ENCODE peak calls at places on chromosomes 12 and 14, in five cellular contexts. W, Y, K, O and X are unnamed samples.

GRCh38 chr12:119071176-119071575 is 89.8 kb downstream of the SRRM4 start:
- DNase-seq in W (no peak), Y (no peak), K (no peak), O (no peak), X (no peak)

GRCh38 chr12:41485203-41485602 is 297.1 kb downstream of the PDZRN4 start:
- DNase-seq in Y (no peak), W (no peak), O (no peak), K (no peak), X (no peak)

GRCh38 chr12:13000616-13000934 is 510 bp upstream of the HEBP1 start:
- DNase-seq in O (no peak), K (peak), Y (peak), W (peak), X (no peak)

GRCh38 chr14:90491221-90491867 is 94.5 kb downstream of the CALM1 start:
- DNase-seq in O (no peak), Y (peak), W (no peak), K (no peak), X (no peak)

GRCh38 chr12:69105101-69105613 is 134.2 kb upstream of the CPSF6 start:
- DNase-seq in W (peak), K (no peak), O (no peak), Y (no peak), X (no peak)

GRCh38 chr12:4736048-4736447 is 15.8 kb downstream of the GALNT8 start:
- DNase-seq in K (no peak), W (no peak), Y (no peak), O (no peak), X (no peak)

GRCh38 chr12:52528641-52529143 is 8.5 kb upstream of the KRT5 start:
- DNase-seq in Y (no peak), K (no peak), W (no peak), O (no peak), X (no peak)

GRCh38 chr12:115118177-115118724 is 434.3 kb upstream of the TBX3 start:
- DNase-seq in Y (no peak), W (no peak), K (no peak), O (no peak), X (no peak)

GRCh38 chr14:31196839-31197477 is 10.6 kb downstream of the HECTD1 start:
- DNase-seq in W (no peak), K (no peak), Y (no peak), O (no peak), X (no peak)

GRCh38 chr14:104460920-104461651 is 118.5 kb upstream of the C14orf180 start:
- DNase-seq in O (no peak), K (peak), W (peak), Y (peak), X (no peak)

GRCh38 chr12:109153711-109154434 is 37.5 kb downstream of the ACACB start:
- DNase-seq in W (peak), K (peak), Y (no peak), O (peak), X (no peak)

GRCh38 chr12:48857278-48857994 is 5.5 kb upstream of the DDX23 start:
- DNase-seq in Y (no peak), K (no peak), O (no peak), W (no peak), X (peak)

GRCh38 chr12:48977290-48978281 is 536 bp upstream of the WNT1 start:
- DNase-seq in Y (peak), W (peak), O (peak), K (peak), X (peak)

GRCh38 chr12:75528272-75528671 is 16.9 kb upstream of the KRR1 start:
- DNase-seq in O (no peak), W (no peak), K (no peak), Y (no peak), X (no peak)

GRCh38 chr12:108839011-108839889 is 18.1 kb downstream of the SSH1 start:
- DNase-seq in O (no peak), W (no peak), Y (peak), K (no peak), X (no peak)

GRCh38 chr14:50025776-50026175 is 90.6 kb downstream of the VCPKMT start:
- DNase-seq in K (no peak), Y (no peak), W (no peak), O (no peak), X (no peak)

GRCh38 chr12:110893956-110894355 is 26.4 kb downstream of the MYL2 start:
- DNase-seq in W (no peak), Y (no peak), O (no peak), K (no peak), X (no peak)

GRCh38 chr12:27696864-27697564 is 767 bp downstream of the REP15 start:
- DNase-seq in K (no peak), O (no peak), Y (no peak), W (no peak), X (no peak)

GRCh38 chr14:53010193-53010592 is 59.3 kb upstream of the FERMT2 start:
- DNase-seq in K (no peak), W (no peak), O (no peak), Y (no peak), X (no peak)

GRCh38 chr12:14810953-14811483 is 3.0 kb downstream of the SMCO3 start:
- DNase-seq in Y (peak), W (peak), O (peak), K (peak), X (peak)

GRCh38 chr12:52145941-52146821 is 45.6 kb downstream of the KRT80 start:
- DNase-seq in W (no peak), K (no peak), Y (no peak), O (no peak), X (no peak)

GRCh38 chr14:79467837-79468236 is 743.5 kb downstream of the DIO2 start:
- DNase-seq in O (no peak), Y (no peak), W (no peak), K (no peak), X (no peak)

GRCh38 chr12:25186788-25187397 is 8.1 kb downstream of the DNAI7 start:
- DNase-seq in Y (no peak), O (peak), K (no peak), W (no peak), X (no peak)

GRCh38 chr14:95250126-95250824 is 69.4 kb downstream of the CLMN start:
- DNase-seq in O (no peak), K (no peak), Y (no peak), W (no peak), X (peak)

GRCh38 chr14:57209561-57209960 is 59.1 kb downstream of the EXOC5 start:
- DNase-seq in Y (peak), W (no peak), O (no peak), K (no peak), X (no peak)

GRCh38 chr14:93759781-93760307 is 28.4 kb downstream of the PRIMA1 start:
- DNase-seq in W (no peak), K (no peak), Y (no peak), O (no peak), X (no peak)

GRCh38 chr12:49903700-49904423 is at the start of gene FAIM2:
- DNase-seq in O (no peak), W (peak), Y (peak), K (peak), X (no peak)

GRCh38 chr12:9084417-9084816 is 31.3 kb downstream of the A2M start:
- DNase-seq in K (no peak), O (no peak), Y (no peak), W (no peak), X (no peak)

GRCh38 chr14:105312973-105313372 is 1.6 kb upstream of the PACS2 start:
- DNase-seq in W (no peak), O (no peak), Y (no peak), K (no peak), X (no peak)

GRCh38 chr12:5232826-5233500 is 189.3 kb downstream of the KCNA5 start:
- DNase-seq in W (no peak), K (no peak), Y (no peak), O (no peak), X (no peak)

GRCh38 chr12:108630481-108631207 is 3.0 kb downstream of the SELPLG start:
- DNase-seq in O (no peak), W (no peak), Y (peak), K (no peak), X (peak)

GRCh38 chr14:41785696-41786095 is 179.0 kb downstream of the LRFN5 start:
- DNase-seq in O (no peak), K (peak), Y (no peak), W (peak), X (no peak)

GRCh38 chr14:104795781-104796681 is 483 bp upstream of the AKT1 start:
- DNase-seq in O (peak), K (peak), W (no peak), Y (peak), X (peak)

GRCh38 chr12:123044351-123044750 is 63.9 kb downstream of the ARL6IP4 start:
- DNase-seq in W (no peak), O (no peak), Y (no peak), K (no peak), X (no peak)
- H3K27ac ChIP-seq in W (no peak), O (no peak), Y (peak), K (no peak), X (no peak)

GRCh38 chr12:62196146-62196545 is 64.1 kb upstream of the USP15 start:
- DNase-seq in Y (no peak), K (no peak), W (no peak), O (no peak), X (peak)

GRCh38 chr12:62194031-62194430 is 66.2 kb upstream of the USP15 start:
- DNase-seq in W (no peak), Y (no peak), K (no peak), O (no peak), X (no peak)

GRCh38 chr12:62192486-62193250 is 67.5 kb upstream of the USP15 start:
- DNase-seq in W (peak), O (peak), K (peak), Y (peak), X (peak)

GRCh38 chr12:62191747-62192485 is 68.3 kb upstream of the USP15 start:
- DNase-seq in O (no peak), Y (peak), W (peak), K (peak), X (no peak)

GRCh38 chr12:62194616-62195015 is 65.6 kb upstream of the USP15 start:
- DNase-seq in O (no peak), K (no peak), Y (peak), W (no peak), X (no peak)
- TF ChIP-seq EZH2phosphoT487 in O (no peak), K (no peak), Y (no peak), W (no peak), X (no peak)

GRCh38 chr12:130213249-130213648 is 51.0 kb downstream of the FZD10 start:
- DNase-seq in W (no peak), K (no peak), Y (no peak), O (no peak), X (no peak)

GRCh38 chr12:130214686-130215370 is 52.6 kb downstream of the FZD10 start:
- DNase-seq in W (no peak), O (no peak), K (peak), Y (no peak), X (no peak)

GRCh38 chr12:130212384-130212783 is 50.1 kb downstream of the FZD10 start:
- DNase-seq in K (no peak), O (no peak), W (no peak), Y (no peak), X (no peak)
- H3K4me2 ChIP-seq in K (no peak), O (no peak), W (no peak), Y (no peak), X (no peak)

GRCh38 chr14:59482471-59483331 is 1.5 kb downstream of the L3HYPDH start:
- DNase-seq in W (no peak), O (no peak), Y (peak), K (no peak), X (no peak)

GRCh38 chr14:59483360-59483759 is 848 bp downstream of the L3HYPDH start:
- DNase-seq in K (no peak), W (no peak), Y (peak), O (no peak), X (no peak)

GRCh38 chr14:59484611-59485174 is 376 bp downstream of the JKAMP start:
- DNase-seq in Y (peak), O (peak), W (no peak), K (no peak), X (no peak)

GRCh38 chr14:59482120-59482434 is 2.1 kb downstream of the L3HYPDH start:
- DNase-seq in K (no peak), O (no peak), W (no peak), Y (no peak), X (no peak)

DNA sequence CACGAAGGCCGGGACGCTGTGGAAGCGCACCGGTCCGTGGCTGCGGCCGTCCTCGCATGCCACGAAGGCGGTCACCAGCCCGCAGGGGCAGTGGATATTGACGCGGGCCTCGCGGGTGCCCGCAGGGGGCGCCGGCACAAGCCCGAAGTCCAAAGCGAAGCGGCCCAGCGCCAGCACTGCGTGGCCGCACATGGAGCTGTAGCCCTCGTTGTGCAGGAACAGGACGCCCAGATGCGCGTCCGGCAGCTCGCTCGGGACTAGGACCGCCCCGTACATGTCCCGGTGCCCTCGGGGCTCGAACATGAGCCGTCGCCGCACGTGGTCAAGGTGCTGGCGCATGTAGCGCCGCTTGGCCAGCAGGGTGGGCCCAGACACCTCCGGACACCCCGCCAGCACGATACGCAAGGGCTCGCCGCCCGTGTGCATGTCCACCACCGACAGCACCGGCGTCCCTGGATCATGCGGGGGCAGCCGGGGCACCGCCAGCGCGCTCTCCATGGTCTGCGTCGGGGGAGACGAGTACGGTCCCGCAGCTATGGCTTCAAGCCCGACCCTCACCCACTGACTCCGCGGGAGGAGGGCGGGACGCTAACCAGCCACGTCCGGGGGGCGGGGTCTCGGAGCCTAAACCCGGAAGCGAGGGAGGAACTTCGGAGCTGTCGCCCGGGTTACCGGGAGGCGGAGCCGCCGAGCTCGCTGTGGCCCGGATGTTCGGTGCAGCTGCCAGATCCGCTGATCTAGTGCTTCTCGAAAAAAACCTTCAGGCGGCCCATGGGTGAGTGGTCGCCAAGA is at the start of the genes JKAMP and L3HYPDH:
- DNase-seq in K (peak), Y (peak), W (peak), O (peak), X (peak)
- H3K27ac ChIP-seq in K (peak), Y (peak), W (peak), O (peak), X (peak)

GRCh38 chr12:67161322-67161918 is 107.7 kb upstream of the CAND1 start:
- DNase-seq in Y (peak), K (peak), O (peak), W (peak), X (peak)
- TF ChIP-seq EZH2phosphoT487 in Y (no peak), K (no peak), O (no peak), W (no peak), X (no peak)

GRCh38 chr14:103259801-103260628 is 74.0 kb upstream of the EIF5 start:
- DNase-seq in K (no peak), O (no peak), Y (no peak), W (no peak), X (no peak)
- H3K4me2 ChIP-seq in K (peak), O (no peak), Y (peak), W (no peak), X (peak)

DNA sequence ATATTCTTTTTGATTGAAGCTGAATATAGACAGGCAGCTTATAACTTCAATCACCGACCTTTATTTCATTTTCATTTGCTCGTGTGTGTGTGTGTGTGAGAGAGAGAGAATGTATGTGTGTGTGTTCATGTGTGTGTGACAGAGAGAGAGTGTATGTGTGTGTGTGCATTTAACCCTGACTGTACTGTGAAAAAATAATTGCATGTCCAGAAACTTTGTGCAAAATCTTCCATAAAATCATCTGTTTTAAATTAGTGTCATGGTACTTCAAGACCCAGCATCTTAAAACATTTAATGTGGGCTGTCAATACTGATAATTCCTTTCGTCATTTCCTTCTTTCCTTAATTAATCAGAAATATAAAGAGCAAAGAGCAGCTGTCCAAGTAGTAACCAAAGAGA is 1.6 kb downstream of the DCN start:
- DNase-seq in O (no peak), K (no peak), Y (peak), W (no peak), X (no peak)
- H3K27ac ChIP-seq in O (no peak), K (no peak), Y (peak), W (no peak), X (no peak)

DNA sequence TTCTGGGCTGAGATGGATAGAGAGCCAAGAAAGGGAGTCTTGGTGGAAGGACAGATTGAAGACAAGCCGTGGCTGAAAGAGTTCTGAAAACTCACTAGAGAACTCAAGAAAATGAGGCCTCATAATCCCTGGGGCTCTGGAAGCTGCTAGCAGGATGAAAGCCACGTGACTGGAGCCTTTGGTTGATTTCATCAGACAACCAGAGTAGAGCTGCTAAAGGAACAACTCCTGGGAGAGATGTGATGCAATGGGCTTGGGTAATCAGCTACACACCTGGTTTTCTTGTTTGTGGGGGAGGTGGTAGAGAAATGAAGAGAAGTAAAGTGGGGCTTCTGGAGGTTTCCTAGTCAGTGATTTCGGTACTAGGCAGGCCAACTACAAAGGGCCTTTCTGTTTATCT is 13.4 kb downstream of the CSRNP2 start:
- DNase-seq in K (no peak), O (no peak), Y (no peak), W (no peak), X (no peak)
- TF ChIP-seq EZH2phosphoT487 in K (no peak), O (no peak), Y (no peak), W (no peak), X (no peak)